ENCODE peak calls at places on chromosome 4, in eight cellular contexts. B is tibial artery, X is astrocyte of the cerebellum, N is psoas muscle, D is upper lobe of left lung, O is breast epithelium, V is NB4, E is left ventricle myocardium inferior. A is an unnamed sample.

GRCh38 chr4:89598602-89599001 is 238.4 kb downstream of the SNCA start:
- DNase-seq in X (no peak), E (no peak), O (no peak), B (no peak), D (no peak), N (no peak), V (peak; percentile 3), A (peak; percentile 11)

GRCh38 chr4:20305976-20306375 is 54.3 kb downstream of the SLIT2 start:
- DNase-seq in O (no peak), V (peak; percentile 25), X (peak; percentile 22), D (no peak), N (no peak), E (no peak), B (no peak), A (peak; percentile 64)

GRCh38 chr4:24521544-24521943 is 62.8 kb downstream of the DHX15 start:
- DNase-seq in E (no peak), X (no peak), O (no peak), D (no peak), V (no peak), B (no peak), N (no peak), A (no peak)

GRCh38 chr4:82842593-82842992 is 44.0 kb upstream of the SCD5 start:
- DNase-seq in E (no peak), N (no peak), B (no peak), O (no peak), X (peak; percentile 8), D (no peak), V (peak; percentile 20), A (peak; percentile 31)

GRCh38 chr4:111979921-111980320 is 165.3 kb upstream of the FAM241A start:
- DNase-seq in E (no peak), D (no peak), B (no peak), V (no peak), X (no peak), N (no peak), O (no peak), A (no peak)

GRCh38 chr4:87337361-87337760 is 14.7 kb upstream of the HSD17B13 start:
- DNase-seq in D (no peak), X (no peak), B (no peak), O (no peak), E (no peak), N (no peak), V (no peak), A (no peak)

GRCh38 chr4:185383451-185383850 is 12.3 kb downstream of the LRP2BP start:
- DNase-seq in D (peak; percentile 58), B (no peak), O (peak; percentile 64), N (no peak), X (no peak), E (no peak), V (no peak), A (no peak)

GRCh38 chr4:43103048-43103447 is 210.5 kb downstream of the GRXCR1 start:
- DNase-seq in X (no peak), O (no peak), E (no peak), V (no peak), D (no peak), B (no peak), N (no peak), A (no peak)

GRCh38 chr4:126028871-126029270 is 714.1 kb downstream of the FAT4 start:
- DNase-seq in E (no peak), B (no peak), N (no peak), D (no peak), X (no peak), V (no peak), O (no peak), A (no peak)

DNA sequence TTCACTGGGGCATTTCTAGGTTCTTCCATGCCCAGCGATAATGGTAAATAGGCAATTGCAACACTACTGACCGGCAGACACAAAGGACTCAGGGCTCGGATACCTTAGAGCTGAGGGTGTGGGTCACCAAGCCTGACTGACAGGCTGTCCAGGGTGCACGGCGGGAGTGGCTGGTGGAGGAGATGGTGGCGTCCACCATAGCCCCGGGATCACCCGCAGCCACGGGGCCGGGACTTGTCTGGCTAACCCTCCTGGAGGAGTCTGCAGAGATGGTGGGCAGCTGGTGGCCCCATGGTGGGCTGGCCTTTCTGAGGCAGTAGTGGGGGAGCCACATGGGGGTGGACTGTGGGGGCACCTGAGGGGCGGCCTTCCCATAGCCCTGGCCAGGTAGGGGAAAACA is 11.7 kb upstream of the ABLIM2 start:
- DNase-seq in E (no peak), X (no peak), B (no peak), N (no peak), V (no peak), D (no peak), O (no peak), A (no peak)
- TF ChIP-seq CTCF in E (no peak), X (no peak), B (no peak), N (no peak), V (no peak), D (no peak), O (no peak), A (no peak)

GRCh38 chr4:148982200-148982599 is 540.0 kb upstream of the NR3C2 start:
- DNase-seq in V (no peak), B (no peak), E (no peak), D (no peak), N (no peak), X (no peak), O (no peak), A (no peak)
- H3K4me3 ChIP-seq in V (no peak overlapping the region), B (no peak overlapping the region), E (no peak overlapping the region), D (no peak overlapping the region), N (no peak overlapping the region), X (no peak overlapping the region), O (no peak overlapping the region), A (no peak overlapping the region)

GRCh38 chr4:142126890-142127497 is 490.6 kb downstream of the IL15 start:
- DNase-seq in B (no peak), N (no peak), D (peak; percentile 38), O (no peak), V (peak; percentile 61), E (no peak), X (peak; percentile 74), A (peak; percentile 88)
- TF ChIP-seq CTCF in B (peak; percentile 79), N (peak; percentile 87), D (peak; percentile 71), O (peak; percentile 70), V (peak; percentile 54), E (peak; percentile 90), X (peak; percentile 68), A (peak; percentile 71)

DNA sequence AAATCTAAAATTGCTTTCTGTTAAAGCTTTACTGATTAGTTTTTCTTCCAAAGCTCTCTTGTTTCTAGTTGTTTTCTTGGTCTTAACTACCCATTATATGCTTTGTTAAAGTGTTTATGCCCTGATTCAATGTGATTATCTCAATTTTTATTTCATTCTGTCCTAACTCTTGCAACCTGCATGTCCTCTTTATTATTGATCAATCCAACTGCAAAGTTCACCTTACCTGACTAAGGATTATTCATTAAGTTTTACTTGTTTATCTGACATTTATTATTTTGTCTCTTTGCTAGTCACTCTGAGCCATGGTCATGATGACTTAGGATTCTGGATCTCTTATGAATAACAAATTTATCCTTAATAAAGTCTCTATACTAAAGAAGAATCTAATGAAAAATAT is 15.8 kb downstream of the UGT2B10 start:
- DNase-seq in B (no peak), O (no peak), N (no peak), D (no peak), X (no peak), V (no peak), E (no peak), A (no peak)
- H3K4me3 ChIP-seq in B (no peak overlapping the region), O (no peak overlapping the region), N (no peak overlapping the region), D (no peak overlapping the region), X (no peak overlapping the region), V (no peak overlapping the region), E (no peak overlapping the region), A (no peak overlapping the region)

GRCh38 chr4:186669735-186670134 is 53.9 kb downstream of the FAT1 start:
- DNase-seq in E (no peak), N (no peak), X (no peak), V (no peak), O (no peak), B (no peak), D (no peak), A (no peak)

GRCh38 chr4:186666750-186667149 is 56.9 kb downstream of the FAT1 start:
- DNase-seq in X (no peak), E (no peak), O (no peak), D (no peak), N (no peak), B (no peak), V (no peak), A (peak; percentile 59)

GRCh38 chr4:186666252-186666651 is 57.4 kb downstream of the FAT1 start:
- DNase-seq in E (no peak), B (no peak), V (no peak), O (no peak), D (no peak), N (no peak), X (no peak), A (peak; percentile 13)

DNA sequence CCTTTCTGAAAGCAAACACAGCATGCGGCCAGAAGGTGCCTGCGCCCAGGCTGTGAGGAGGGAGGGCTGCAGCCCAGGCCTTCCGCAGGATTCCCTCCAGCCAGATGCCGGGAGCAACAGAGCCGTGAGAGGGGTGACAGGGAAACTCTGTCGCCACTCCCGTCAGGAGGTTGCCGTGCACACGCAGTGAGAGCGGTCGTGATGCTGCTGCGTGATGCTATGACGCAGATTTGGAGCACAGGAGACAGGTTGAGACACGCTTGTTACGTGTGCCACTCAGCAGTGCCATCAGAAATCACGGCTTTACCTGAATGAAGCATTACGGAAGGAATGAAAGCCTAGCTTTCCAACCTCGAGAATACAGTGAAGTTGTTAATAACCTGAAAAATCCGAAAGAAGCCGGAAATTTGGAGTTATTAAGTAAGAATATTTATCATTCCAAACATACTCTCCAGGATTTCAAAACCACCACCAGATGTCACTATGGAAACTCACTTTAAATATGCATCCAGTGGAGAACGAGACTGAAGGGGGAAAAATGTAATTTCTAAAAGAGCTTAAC is 54.4 kb downstream of the FAT1 start:
- DNase-seq in N (no peak), V (peak; percentile 7), D (no peak), O (no peak), X (peak; percentile 72), E (no peak), B (peak; percentile 87), A (peak; percentile 83)
- TF ChIP-seq CTCF in N (peak; percentile 50), V (no peak), D (no peak), O (peak; percentile 42), X (peak; percentile 29), E (peak; percentile 65), B (peak; percentile 60), A (peak; percentile 39)

DNA sequence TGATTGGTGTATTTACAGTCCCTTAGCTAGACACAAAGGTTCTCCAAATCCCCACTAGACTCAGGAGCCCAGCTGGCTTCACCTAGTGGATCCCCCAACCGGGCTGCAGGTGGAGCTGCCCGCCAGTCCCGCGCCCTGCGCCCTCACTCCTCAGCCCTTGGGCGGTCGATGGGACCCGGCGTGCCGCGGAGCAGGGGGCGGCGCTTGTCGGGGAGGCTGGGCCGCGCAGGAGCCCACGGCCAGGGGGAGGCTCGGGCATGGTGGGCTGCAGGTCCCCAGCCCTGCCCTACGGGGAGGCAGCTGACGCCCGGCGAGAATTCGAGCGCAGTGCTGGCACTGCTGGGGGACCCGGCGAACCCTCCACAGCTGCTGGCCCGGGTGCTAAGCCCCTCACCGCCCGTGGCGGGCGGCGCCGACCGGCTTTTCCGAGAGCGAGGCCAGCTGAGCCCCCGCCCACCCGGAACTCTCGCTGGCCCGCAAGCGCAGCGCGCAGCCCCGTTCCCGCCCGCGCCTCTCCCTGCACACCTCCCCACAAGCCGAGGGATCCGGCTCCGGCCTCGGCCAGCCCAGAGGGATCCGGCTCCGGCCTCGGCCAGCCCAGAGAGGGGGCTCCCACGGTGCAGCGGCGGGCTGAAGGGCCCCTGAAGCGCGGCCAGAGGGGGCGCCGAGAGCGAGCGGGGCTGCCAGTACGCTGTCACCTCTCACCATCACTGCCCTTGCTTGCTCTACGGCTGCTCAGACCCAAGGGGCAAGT is 39.4 kb downstream of the WFS1 start:
- DNase-seq in X (no peak), O (no peak), B (no peak), V (no peak), D (no peak), E (no peak), N (no peak), A (no peak)
- H3K4me3 ChIP-seq in X (peak overlapping the region; percentile 39), O (peak overlapping the region; percentile 29), B (peak overlapping the region; percentile 29), V (no peak overlapping the region), D (peak overlapping the region; percentile 58), E (peak overlapping the region; percentile 74), N (peak overlapping the region; percentile 55), A (no peak overlapping the region)